ENCODE peak calls at places on chromosomes 13 and 19, in ten cellular contexts. J is stimulated activated CD8-positive, alpha-beta memory T cell treated with anti-CD3 and anti-CD28 coated beads, Interleukin-2, amount 100 ng/mL, for 1 hour; K is stimulated activated effector memory CD8-positive, alpha-beta T cell treated with anti-CD3 and anti-CD28 coated beads, Interleukin-12 subunit alpha, Interleukin-12 subunit beta, amount 100 ng/mL, for 72 hours; H is activated CD4-positive, alpha-beta T cell treated with anti-CD3 and anti-CD28 coated beads, Interleukin-2, amount 50 U/mL, for 24 hours; S is left cardiac atrium; I is trophoblast cell; F is HEK293T; Y is neural crest cell; R is germinal center; V is cardiac fibroblast. G is an unnamed sample.

GRCh38 chr19:37990362-37990761 is 83.4 kb downstream of the SIPA1L3 start:
- DNase-seq in J (no peak), K (no peak), H (no peak), S (no peak), I (peak; percentile 73), F (no peak), Y (no peak), R (no peak), V (no peak), G (no peak)

GRCh38 chr19:39362682-39363657 is 20.7 kb downstream of the SAMD4B start:
- DNase-seq in J (no peak), K (no peak), H (no peak), S (no peak), I (no peak), F (no peak), Y (no peak), R (no peak), V (peak; percentile 68), G (no peak)

GRCh38 chr13:50484472-50485113 is 358.9 kb downstream of the DLEU7 start:
- DNase-seq in J (no peak), K (no peak), H (no peak), S (no peak), I (no peak), F (no peak), Y (peak; percentile 25), R (no peak), V (no peak), G (no peak)

GRCh38 chr19:35331551-35332214 is 2.7 kb downstream of the CD22 start:
- DNase-seq in J (no peak), K (no peak), H (no peak), S (no peak), I (no peak), F (no peak), Y (no peak), R (no peak), V (no peak), G (no peak)

GRCh38 chr13:36432106-36432544 is at the start of gene CCNA1:
- DNase-seq in J (no peak), K (no peak), H (no peak), S (peak; percentile 32), I (no peak), F (peak; percentile 68), Y (peak; percentile 44), R (peak; percentile 6), V (peak; percentile 22), G (peak; percentile 22)

GRCh38 chr13:46354143-46355087 is 32.6 kb downstream of the RUBCNL start:
- DNase-seq in J (no peak), K (no peak), H (peak; percentile 31), S (no peak), I (peak; percentile 67), F (no peak), Y (no peak), R (no peak), V (peak; percentile 85), G (no peak)

GRCh38 chr19:31674503-31675186 is 325.4 kb upstream of the TSHZ3 start:
- DNase-seq in J (no peak), K (no peak), H (no peak), S (no peak), I (no peak), F (no peak), Y (no peak), R (no peak), V (peak; percentile 43), G (no peak)

GRCh38 chr19:51107406-51108065 is 673 bp downstream of the CTU1 start:
- DNase-seq in J (no peak), K (no peak), H (no peak), S (no peak), I (peak; percentile 14), F (peak; percentile 26), Y (no peak), R (no peak), V (peak; percentile 14), G (no peak)

GRCh38 chr19:4967738-4968461 is 1.0 kb upstream of the KDM4B start:
- DNase-seq in J (no peak), K (no peak), H (no peak), S (no peak), I (peak; percentile 87), F (no peak), Y (no peak), R (no peak), V (peak; percentile 40), G (no peak)

GRCh38 chr19:41844601-41845000 is at the start of gene LYPD4:
- DNase-seq in J (no peak), K (no peak), H (no peak), S (no peak), I (no peak), F (no peak), Y (no peak), R (no peak), V (no peak), G (no peak)

GRCh38 chr19:17402982-17403855 is 2.2 kb downstream of the BST2 start:
- DNase-seq in J (no peak), K (no peak), H (peak; percentile 43), S (peak; percentile 38), I (no peak), F (peak; percentile 94), Y (peak; percentile 57), R (peak; percentile 83), V (no peak), G (peak; percentile 68)

GRCh38 chr13:50410921-50411712 is 395.9 kb downstream of the KCNRG start:
- DNase-seq in J (no peak), K (no peak), H (no peak), S (peak; percentile 33), I (peak; percentile 88), F (peak; percentile 22), Y (no peak), R (no peak), V (peak; percentile 82), G (no peak)

GRCh38 chr13:43227721-43228120 is 204.3 kb downstream of the DNAJC15 start:
- DNase-seq in J (no peak), K (no peak), H (no peak), S (no peak), I (no peak), F (no peak), Y (no peak), R (no peak), V (no peak), G (no peak)

GRCh38 chr19:46904114-46905060 is 43.6 kb downstream of the ARHGAP35 start:
- DNase-seq in J (no peak), K (no peak), H (no peak), S (peak; percentile 61), I (peak; percentile 94), F (no peak), Y (no peak), R (no peak), V (peak; percentile 87), G (no peak)

GRCh38 chr19:30555075-30555787 is 183.0 kb downstream of the ZNF536 start:
- DNase-seq in J (no peak), K (no peak), H (no peak), S (no peak), I (no peak), F (no peak), Y (no peak), R (no peak), V (no peak), G (no peak)

GRCh38 chr13:91520952-91521351 is 122.5 kb downstream of the GPC5 start:
- DNase-seq in J (no peak), K (no peak), H (no peak), S (no peak), I (no peak), F (no peak), Y (no peak), R (no peak), V (no peak), G (no peak)

GRCh38 chr19:2186071-2186846 is 22.5 kb downstream of the DOT1L start:
- DNase-seq in J (no peak), K (no peak), H (no peak), S (peak; percentile 89), I (peak; percentile 17), F (no peak), Y (no peak), R (no peak), V (peak; percentile 98), G (no peak)

GRCh38 chr19:56765107-56765506 is 75.4 kb downstream of the PEG3 start:
- DNase-seq in J (no peak), K (no peak), H (no peak), S (peak; percentile 78), I (peak; percentile 82), F (no peak), Y (no peak), R (peak; percentile 5), V (peak; percentile 16), G (no peak)

GRCh38 chr19:14054721-14055120 is 7.2 kb downstream of the PALM3 start:
- DNase-seq in J (no peak), K (no peak), H (no peak), S (no peak), I (no peak), F (no peak), Y (no peak), R (no peak), V (no peak), G (no peak)

GRCh38 chr19:56356944-56357343 is 36.4 kb downstream of the ZNF582 start:
- DNase-seq in J (no peak), K (no peak), H (no peak), S (no peak), I (no peak), F (no peak), Y (no peak), R (no peak), V (no peak), G (no peak)